ENCODE peak calls at places on chromosomes 6 and 20, in ten cellular contexts. W, D, G, S, O, P, K, V, U and J are unnamed samples.

GRCh38 chr20:44745560-44746366 is at the start of gene KCNK15:
- DNase-seq in D (no peak), U (peak; percentile 20), O (no peak), S (no peak), K (no peak), V (peak; percentile 26), P (no peak), G (peak; percentile 62), W (no peak), J (no peak)

GRCh38 chr6:152124432-152125074 is 317.1 kb downstream of the ESR1 start:
- DNase-seq in S (peak; percentile 49), G (no peak), O (peak; percentile 61), D (peak; percentile 45), P (peak; percentile 32), U (peak; percentile 88), K (no peak), W (peak; percentile 1), V (no peak), J (peak; percentile 50)

GRCh38 chr20:1299522-1299921 is 29.4 kb downstream of the SDCBP2 start:
- DNase-seq in U (no peak), D (no peak), V (peak; percentile 13), W (peak; percentile 18), P (peak; percentile 25), G (no peak), S (no peak), O (no peak), K (no peak), J (no peak)

GRCh38 chr6:14031516-14031915 is 86.1 kb upstream of the CD83 start:
- DNase-seq in S (no peak), O (no peak), G (no peak), W (no peak), U (no peak), D (no peak), P (no peak), V (no peak), K (no peak), J (no peak)

GRCh38 chr6:18219611-18220010 is 44.7 kb downstream of the DEK start:
- DNase-seq in O (no peak), G (no peak), W (peak; percentile 20), P (no peak), U (no peak), S (no peak), K (no peak), D (no peak), V (no peak), J (no peak)

GRCh38 chr20:33130553-33130952 is 37.4 kb upstream of the BPIFA2 start:
- DNase-seq in D (no peak), K (no peak), U (no peak), W (no peak), V (no peak), G (no peak), O (no peak), S (no peak), P (peak; percentile 66), J (no peak)

GRCh38 chr6:145137425-145137824 is 597.9 kb downstream of the EPM2A start:
- DNase-seq in V (no peak), K (no peak), P (no peak), O (no peak), W (peak; percentile 5), U (peak; percentile 55), D (no peak), G (no peak), S (peak; percentile 14), J (no peak)

GRCh38 chr6:85450578-85450884 is 648 bp downstream of the NT5E start:
- DNase-seq in S (no peak), W (no peak), O (no peak), G (no peak), V (no peak), U (peak; percentile 55), K (no peak), D (no peak), P (no peak), J (no peak)

GRCh38 chr20:11849976-11850670 is 67.6 kb upstream of the BTBD3 start:
- DNase-seq in S (peak; percentile 7), D (no peak), W (no peak), P (peak; percentile 51), V (no peak), O (no peak), G (no peak), U (peak; percentile 63), K (no peak), J (no peak)

GRCh38 chr6:111184827-111185567 is 97.7 kb downstream of the SLC16A10 start:
- DNase-seq in S (no peak), K (no peak), G (no peak), P (no peak), O (no peak), V (no peak), W (no peak), U (no peak), D (no peak), J (no peak)

GRCh38 chr6:168968228-168968627 is 285.4 kb downstream of the THBS2 start:
- DNase-seq in P (peak; percentile 79), W (no peak), S (peak; percentile 60), K (peak; percentile 16), G (no peak), V (peak; percentile 66), D (no peak), U (peak; percentile 91), O (peak; percentile 34), J (no peak)

GRCh38 chr20:4545526-4545925 is 176.2 kb upstream of the PRND start:
- DNase-seq in U (peak; percentile 75), W (no peak), P (no peak), S (peak; percentile 57), V (no peak), D (no peak), O (no peak), K (no peak), G (no peak), J (no peak)

GRCh38 chr20:34311118-34312023 is 8.2 kb upstream of the AHCY start:
- DNase-seq in V (no peak), D (no peak), U (peak; percentile 32), O (no peak), S (no peak), W (no peak), P (no peak), K (no peak), G (peak; percentile 83), J (no peak)

GRCh38 chr6:27582928-27583725 is 110.2 kb upstream of the ZNF184 start:
- DNase-seq in W (peak; percentile 20), K (no peak), S (peak; percentile 77), P (peak; percentile 66), U (peak; percentile 72), D (no peak), V (no peak), G (peak; percentile 71), O (no peak), J (no peak)

GRCh38 chr6:24460966-24461365 is 28.4 kb downstream of the GPLD1 start:
- DNase-seq in U (no peak), G (no peak), O (no peak), V (no peak), P (no peak), W (no peak), D (no peak), K (no peak), S (no peak), J (no peak)

GRCh38 chr20:38406476-38406875 is 28.7 kb downstream of the SNHG17 start:
- DNase-seq in W (no peak), V (no peak), U (no peak), S (no peak), D (no peak), K (no peak), G (no peak), P (no peak), O (no peak), J (no peak)

GRCh38 chr6:134534708-134535149 is 216.8 kb upstream of the SGK1 start:
- DNase-seq in G (no peak), D (no peak), S (peak; percentile 46), K (no peak), W (no peak), P (no peak), O (no peak), U (peak; percentile 76), V (no peak), J (no peak)

GRCh38 chr6:84867521-84867920 is 103.1 kb upstream of the TBX18 start:
- DNase-seq in S (peak; percentile 83), W (no peak), V (no peak), K (no peak), U (peak; percentile 95), G (no peak), D (no peak), P (no peak), O (no peak), J (no peak)

GRCh38 chr6:68497927-68498326 is 137.2 kb upstream of the ADGRB3 start:
- DNase-seq in W (no peak), G (no peak), D (no peak), V (no peak), S (no peak), U (peak; percentile 27), K (no peak), O (no peak), P (no peak), J (no peak)

GRCh38 chr6:163955752-163956151 is 541.2 kb downstream of the QKI start:
- DNase-seq in S (no peak), K (no peak), V (no peak), G (no peak), O (peak; percentile 71), D (no peak), P (no peak), W (no peak), U (no peak), J (no peak)

GRCh38 chr20:37823276-37823980 is 79.5 kb upstream of the VSTM2L start:
- DNase-seq in U (peak; percentile 72), K (no peak), D (no peak), S (peak; percentile 29), G (peak; percentile 52), W (no peak), P (no peak), O (no peak), V (no peak), J (no peak)

GRCh38 chr20:57751411-57751810 is 41.6 kb upstream of the PMEPA1 start:
- DNase-seq in U (no peak), P (no peak), S (no peak), G (no peak), D (no peak), W (no peak), O (no peak), K (no peak), V (no peak), J (no peak)

GRCh38 chr20:10476319-10476724 is 41.2 kb downstream of the SLX4IP start:
- DNase-seq in S (no peak), K (no peak), O (no peak), V (peak; percentile 76), D (no peak), G (no peak), U (no peak), P (no peak), W (no peak), J (no peak)

GRCh38 chr20:7449269-7449668 is 491.0 kb downstream of the HAO1 start:
- DNase-seq in U (peak; percentile 18), W (no peak), P (no peak), V (no peak), G (no peak), D (no peak), S (no peak), K (no peak), O (no peak), J (no peak)

GRCh38 chr6:3913077-3913957 is 64.1 kb downstream of the FAM50B start:
- DNase-seq in P (peak; percentile 97), O (no peak), G (no peak), U (peak; percentile 97), W (no peak), K (no peak), D (peak; percentile 96), S (peak; percentile 97), V (no peak), J (no peak)

GRCh38 chr20:13119583-13119982 is 101.5 kb upstream of the ISM1 start:
- DNase-seq in W (peak; percentile 43), P (peak; percentile 71), G (no peak), K (no peak), O (peak; percentile 80), D (peak; percentile 7), U (peak; percentile 79), V (no peak), S (peak; percentile 61), J (peak; percentile 49)

GRCh38 chr20:4038047-4038459 is 22.7 kb upstream of the RNF24 start:
- DNase-seq in U (peak; percentile 79), D (no peak), O (no peak), G (peak; percentile 62), S (peak; percentile 39), K (peak; percentile 85), W (peak; percentile 95), V (peak; percentile 99), P (peak; percentile 93), J (no peak)

GRCh38 chr20:13095013-13095412 is 86.2 kb downstream of the SPTLC3 start:
- DNase-seq in K (no peak), D (no peak), G (no peak), S (no peak), U (no peak), O (no peak), W (no peak), V (no peak), P (no peak), J (no peak)